ENCODE peak calls at places on chromosomes 6 and 20, in nine cellular contexts. H is OCI-LY7, Z is WTC11, F is cardiac fibroblast, N is gastrocnemius medialis, I is cardiac muscle cell, S is bronchial epithelial cell, Q is stomach, B is astrocyte of the spinal cord. R is an unnamed sample.

GRCh38 chr20:8209061-8209460 is 77.0 kb downstream of the PLCB1 start:
- DNase-seq in N (no peak), H (no peak), S (no peak), B (peak), Z (no peak), F (peak), I (peak), Q (no peak), R (no peak)

GRCh38 chr6:30743099-30744053 is 889 bp upstream of the FLOT1 start:
- DNase-seq in Q (no peak), F (peak), S (no peak), B (no peak), I (peak), Z (no peak), N (no peak), H (no peak), R (no peak)

GRCh38 chr6:4794140-4794707 is 18.0 kb downstream of the CDYL start:
- DNase-seq in H (no peak), S (no peak), B (no peak), I (peak), N (no peak), Q (peak), F (peak), Z (no peak), R (no peak)

GRCh38 chr6:159104163-159104885 is 59.5 kb upstream of the TAGAP start:
- DNase-seq in H (peak), Q (peak), N (no peak), F (peak), Z (peak), I (peak), B (peak), S (peak), R (peak)

GRCh38 chr20:50366270-50367103 is 143.7 kb upstream of the PTPN1 start:
- DNase-seq in I (peak), F (peak), Q (peak), H (no peak), N (no peak), S (peak), Z (no peak), B (peak), R (peak)

GRCh38 chr6:136598048-136598447 is 47.8 kb upstream of the MAP7 start:
- DNase-seq in Q (no peak), B (no peak), I (no peak), F (no peak), H (no peak), S (no peak), N (no peak), Z (no peak), R (no peak)

GRCh38 chr20:19806806-19807691 is 49.0 kb downstream of the RIN2 start:
- DNase-seq in N (no peak), B (peak), S (peak), F (peak), Z (no peak), I (peak), H (no peak), Q (no peak), R (peak)

GRCh38 chr6:109491207-109491938 is 8.4 kb upstream of the ZBTB24 start:
- DNase-seq in H (no peak), N (no peak), B (no peak), I (peak), Q (no peak), Z (no peak), S (peak), F (no peak), R (peak)

GRCh38 chr6:72811971-72812421 is 190.1 kb downstream of the KCNQ5 start:
- DNase-seq in S (no peak), Q (no peak), Z (peak), N (no peak), I (peak), H (no peak), F (peak), B (peak), R (no peak)

GRCh38 chr6:35090734-35091133 is 50.4 kb downstream of the TCP11 start:
- DNase-seq in S (no peak), F (no peak), H (no peak), Z (no peak), B (no peak), I (no peak), N (no peak), Q (peak), R (no peak)

GRCh38 chr6:26380256-26380655 is 2.7 kb upstream of the BTN2A2 start:
- DNase-seq in I (no peak), B (no peak), Z (no peak), N (no peak), H (no peak), F (no peak), S (peak), Q (no peak), R (peak)

GRCh38 chr6:144063744-144064401 is 31.5 kb downstream of the SF3B5 start:
- DNase-seq in B (no peak), F (peak), Z (peak), N (peak), S (peak), Q (peak), I (peak), H (peak), R (peak)

GRCh38 chr20:3173582-3174441 is 463 bp upstream of the LZTS3 start:
- DNase-seq in H (peak), I (peak), N (peak), Q (peak), S (peak), Z (peak), B (peak), F (peak), R (peak)

GRCh38 chr6:41690541-41691330 is 44.7 kb downstream of the TFEB start:
- DNase-seq in N (no peak), F (no peak), I (no peak), H (no peak), S (no peak), B (no peak), Q (no peak), Z (no peak), R (no peak)

GRCh38 chr20:39960522-39961420 is 728.3 kb downstream of the MAFB start:
- DNase-seq in S (no peak), N (peak), Q (no peak), I (no peak), H (no peak), B (no peak), Z (peak), F (no peak), R (no peak)

GRCh38 chr20:53995949-53996348 is 74.4 kb downstream of the BCAS1 start:
- DNase-seq in N (no peak), Q (no peak), F (no peak), Z (no peak), B (no peak), S (no peak), I (no peak), H (no peak), R (no peak)

GRCh38 chr6:138659998-138660397 is 113.6 kb upstream of the CCDC28A start:
- DNase-seq in N (no peak), S (no peak), F (no peak), H (no peak), Z (no peak), Q (no peak), B (no peak), I (no peak), R (no peak)

GRCh38 chr6:156988276-156989158 is 211.3 kb downstream of the ARID1B start:
- DNase-seq in F (no peak), H (peak), S (peak), I (peak), N (no peak), Q (no peak), B (peak), Z (no peak), R (peak)

GRCh38 chr6:37083243-37084138 is 78.0 kb downstream of the FGD2 start:
- DNase-seq in B (no peak), N (peak), F (peak), Q (peak), I (peak), Z (no peak), H (no peak), S (peak), R (peak)

GRCh38 chr20:51372176-51372803 is 170.2 kb downstream of the NFATC2 start:
- DNase-seq in Q (peak), N (peak), I (peak), H (peak), S (peak), B (peak), F (peak), Z (peak), R (peak)

GRCh38 chr20:31606678-31606927 is 1.5 kb downstream of the ID1 start:
- DNase-seq in Q (no peak), N (no peak), S (no peak), I (peak), B (peak), F (no peak), Z (no peak), H (no peak), R (no peak)

GRCh38 chr6:166786704-166787293 is 159.7 kb upstream of the RPS6KA2 start:
- DNase-seq in H (peak), S (peak), I (peak), Z (no peak), F (peak), Q (no peak), N (no peak), B (peak), R (peak)

GRCh38 chr6:26183581-26184408 is 96.6 kb downstream of the HFE start:
- DNase-seq in Q (peak), F (peak), Z (peak), N (no peak), B (peak), I (peak), S (peak), H (no peak), R (peak)

GRCh38 chr20:62021794-62022419 is 43.8 kb downstream of the TAF4 start:
- DNase-seq in B (no peak), F (no peak), I (no peak), N (no peak), Q (no peak), Z (no peak), S (no peak), H (no peak), R (no peak)

GRCh38 chr6:160792711-160793110 is 90.7 kb downstream of the PLG start:
- DNase-seq in Z (no peak), F (no peak), H (no peak), I (no peak), N (no peak), B (no peak), Q (no peak), S (peak), R (peak)

GRCh38 chr6:44464527-44465310 is 77.2 kb downstream of the CDC5L start:
- DNase-seq in B (no peak), S (no peak), F (peak), Z (no peak), Q (no peak), N (no peak), I (peak), H (no peak), R (no peak)

GRCh38 chr6:92715991-92716390 is 703.4 kb downstream of the EPHA7 start:
- DNase-seq in Q (no peak), F (peak), I (peak), N (no peak), Z (no peak), B (peak), H (no peak), S (no peak), R (peak)

GRCh38 chr20:38165089-38165965 is at the start of gene TGM2:
- DNase-seq in H (peak), Q (peak), B (peak), S (peak), I (peak), N (peak), Z (peak), F (peak), R (peak)

GRCh38 chr6:157047951-157048350 is 270.8 kb downstream of the ARID1B start:
- DNase-seq in N (no peak), F (peak), S (no peak), B (no peak), Z (no peak), Q (no peak), I (peak), H (no peak), R (no peak)

GRCh38 chr6:3011592-3011991 is 11.9 kb downstream of the NQO2 start:
- DNase-seq in H (no peak), N (no peak), F (no peak), B (no peak), Q (no peak), Z (no peak), I (no peak), S (no peak), R (no peak)

GRCh38 chr6:15904651-15905376 is 224.1 kb upstream of the MYLIP start:
- DNase-seq in Q (no peak), B (no peak), I (no peak), S (no peak), F (no peak), N (no peak), Z (no peak), H (no peak), R (no peak)

GRCh38 chr6:1527098-1527497 is 82.6 kb upstream of the FOXC1 start:
- DNase-seq in Z (peak), S (peak), N (peak), H (no peak), B (peak), Q (no peak), F (peak), I (peak), R (peak)

GRCh38 chr6:15350386-15351083 is 104.7 kb downstream of the JARID2 start:
- DNase-seq in S (no peak), H (no peak), Z (no peak), Q (no peak), F (peak), B (no peak), I (peak), N (no peak), R (no peak)

GRCh38 chr6:118202517-118202916 is 295.5 kb downstream of the SLC35F1 start:
- DNase-seq in F (no peak), S (no peak), N (no peak), Z (no peak), B (no peak), H (no peak), Q (no peak), I (no peak), R (no peak)

GRCh38 chr6:113187671-113188070 is 669.5 kb upstream of the MARCKS start:
- DNase-seq in I (no peak), Q (no peak), B (no peak), F (no peak), H (no peak), S (no peak), N (no peak), Z (no peak), R (no peak)

GRCh38 chr6:168040856-168041496 is 38.0 kb downstream of the FRMD1 start:
- DNase-seq in F (no peak), B (no peak), I (no peak), S (no peak), N (no peak), Z (no peak), H (no peak), Q (no peak), R (no peak)

GRCh38 chr6:166618251-166618650 is 8.8 kb downstream of the RPS6KA2 start:
- DNase-seq in Q (no peak), H (no peak), Z (no peak), S (no peak), B (no peak), I (no peak), F (no peak), N (no peak), R (no peak)

GRCh38 chr6:39189915-39190544 is 39.2 kb downstream of the KCNK5 start:
- DNase-seq in Z (peak), B (no peak), F (peak), Q (peak), S (peak), N (no peak), H (peak), I (peak), R (peak)

GRCh38 chr20:62370115-62370806 is 3.1 kb upstream of the LAMA5 start:
- DNase-seq in B (peak), F (peak), Z (no peak), S (no peak), I (peak), H (no peak), Q (peak), N (no peak), R (peak)

GRCh38 chr6:36677059-36677749 is 1.3 kb upstream of the CDKN1A start:
- DNase-seq in I (no peak), B (peak), N (no peak), H (no peak), Z (no peak), F (no peak), Q (no peak), S (peak), R (peak)

GRCh38 chr6:10719386-10720228 is 3.3 kb upstream of the TMEM14C start:
- DNase-seq in H (peak), S (no peak), F (peak), Q (no peak), I (peak), B (peak), Z (no peak), N (no peak), R (no peak)
- TF ChIP-seq CTCF in H (no peak), S (no peak), F (no peak), Q (no peak), I (no peak), B (no peak), Z (no peak), N (no peak), R (no peak)

GRCh38 chr20:1945134-1945618 is 48.7 kb downstream of the PDYN start:
- DNase-seq in N (peak), I (peak), Q (peak), Z (no peak), H (no peak), S (no peak), B (no peak), F (peak), R (peak)
- TF ChIP-seq CTCF in N (no peak), I (no peak), Q (no peak), Z (no peak), H (no peak), S (no peak), B (no peak), F (no peak), R (no peak)

DNA sequence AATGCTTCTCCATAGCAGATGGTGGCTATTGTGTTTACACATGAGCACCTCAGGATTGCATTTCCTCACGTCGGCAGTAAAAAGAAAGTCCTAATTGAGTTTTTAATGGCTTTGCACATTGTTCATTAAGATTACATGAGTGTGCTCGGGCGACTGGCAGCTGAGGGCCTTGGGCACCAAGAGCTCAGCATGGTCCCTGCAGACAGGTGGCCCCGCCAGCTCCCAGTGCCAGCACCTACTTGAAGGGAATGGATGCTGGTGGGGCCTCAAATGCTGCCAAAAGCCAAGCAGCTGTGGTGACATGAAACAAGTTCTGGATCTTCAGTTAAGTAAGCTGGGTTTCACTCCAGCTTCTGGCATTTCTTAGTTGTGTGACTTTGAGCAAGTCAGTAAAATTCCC is 394.3 kb downstream of the PTPRT start:
- DNase-seq in H (no peak), F (no peak), I (no peak), Q (no peak), Z (no peak), B (no peak), N (no peak), S (no peak), R (no peak)
- TF ChIP-seq CTCF in H (no peak), F (no peak), I (no peak), Q (no peak), Z (no peak), B (no peak), N (no peak), S (no peak), R (no peak)

GRCh38 chr6:70666726-70667125 is 957 bp upstream of the SMAP1 start:
- DNase-seq in Z (no peak), N (no peak), I (no peak), B (no peak), H (no peak), S (no peak), F (no peak), Q (no peak), R (no peak)

GRCh38 chr6:70668499-70668812 is 773 bp downstream of the SMAP1 start:
- DNase-seq in H (no peak), F (peak), B (no peak), Z (no peak), S (peak), I (no peak), N (no peak), Q (no peak), R (peak)

GRCh38 chr6:70669133-70669532 is 1.4 kb downstream of the SMAP1 start:
- DNase-seq in I (no peak), B (peak), Q (no peak), N (no peak), F (no peak), S (peak), Z (no peak), H (peak), R (peak)

GRCh38 chr6:70667256-70667710 is 400 bp upstream of the SMAP1 start:
- DNase-seq in N (no peak), B (no peak), F (no peak), I (no peak), S (no peak), Q (no peak), H (no peak), Z (no peak), R (no peak)

DNA sequence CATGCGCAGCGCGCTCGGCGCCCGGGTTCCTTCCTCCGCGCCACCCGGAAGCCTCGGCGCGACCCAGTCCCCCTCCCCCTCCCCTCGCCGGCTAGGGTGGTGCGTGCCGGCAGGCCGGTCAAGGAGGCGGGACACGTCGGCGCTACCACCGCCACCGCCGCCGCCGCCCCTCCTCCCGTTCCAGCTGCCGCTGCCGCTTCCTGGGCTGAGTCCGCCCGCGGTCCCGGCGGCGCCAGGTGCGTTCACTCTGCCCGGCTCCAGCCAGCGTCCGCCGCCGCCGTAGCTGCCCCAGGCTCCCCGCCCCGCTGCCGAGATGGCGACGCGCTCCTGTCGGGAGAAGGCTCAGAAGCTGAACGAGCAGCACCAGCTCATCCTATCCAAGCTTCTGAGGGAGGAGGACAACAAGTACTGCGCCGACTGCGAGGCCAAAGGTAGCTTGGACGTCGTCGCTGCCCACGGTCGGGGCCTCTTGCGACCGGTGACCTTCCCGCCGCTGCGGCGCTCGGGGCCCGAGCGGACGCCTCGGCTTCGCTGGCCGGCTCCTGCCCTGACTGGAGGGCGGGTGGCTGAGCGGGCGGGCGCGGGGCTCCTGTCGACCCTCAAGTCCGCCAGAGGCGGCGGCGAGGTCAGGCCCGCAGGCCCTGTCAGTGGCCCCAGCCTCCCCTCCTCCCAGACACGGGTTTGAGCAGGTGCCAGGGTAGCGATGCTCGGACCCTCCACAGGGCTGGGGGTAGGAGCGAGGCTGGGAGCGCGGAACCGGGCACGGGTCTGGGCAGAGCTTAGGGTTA is at the start of gene SMAP1:
- DNase-seq in B (peak), N (peak), Q (peak), Z (peak), I (peak), F (peak), H (peak), S (peak), R (peak)
- TF ChIP-seq CTCF in B (no peak), N (no peak), Q (no peak), Z (no peak), I (no peak), F (no peak), H (no peak), S (no peak), R (no peak)

GRCh38 chr6:12504325-12504966 is 212.1 kb upstream of the PHACTR1 start:
- DNase-seq in Q (no peak), F (no peak), I (no peak), Z (peak), B (no peak), N (no peak), S (peak), H (peak), R (peak)
- TF ChIP-seq CTCF in Q (peak), F (peak), I (peak), Z (peak), B (peak), N (no peak), S (peak), H (peak), R (peak)

GRCh38 chr6:128882991-128883571 is at the start of gene LAMA2:
- DNase-seq in Q (peak), F (peak), S (peak), I (peak), Z (peak), H (no peak), B (peak), N (peak), R (no peak)
- TF ChIP-seq CTCF in Q (no peak), F (peak), S (no peak), I (peak), Z (no peak), H (no peak), B (peak), N (no peak), R (no peak)

GRCh38 chr20:48630342-48631075 is 197.3 kb downstream of the PREX1 start:
- DNase-seq in N (no peak), H (no peak), S (no peak), Q (no peak), F (no peak), Z (peak), I (no peak), B (no peak), R (no peak)
- TF ChIP-seq CTCF in N (no peak), H (no peak), S (no peak), Q (no peak), F (no peak), Z (no peak), I (no peak), B (no peak), R (no peak)